ENCODE peak calls at places on chromosomes 6 and 20, in four cellular contexts. H, P, N and T are unnamed samples.

GRCh38 chr20:14706555-14706954 is 369.1 kb upstream of the FLRT3 start:
- DNase-seq in H (no peak), P (no peak), N (no peak), T (no peak)

GRCh38 chr6:24431045-24431451 is 28.3 kb downstream of the MRS2 start:
- DNase-seq in H (no peak), P (peak), N (peak), T (peak)

GRCh38 chr6:32983964-32984638 is 15.7 kb downstream of the BRD2 start:
- DNase-seq in H (no peak), P (no peak), N (no peak), T (no peak)

GRCh38 chr6:87918461-87918941 is 129.1 kb upstream of the SPACA1 start:
- DNase-seq in H (no peak), P (no peak), N (no peak), T (no peak)

GRCh38 chr20:19961298-19961697 is 55.9 kb upstream of the NAA20 start:
- DNase-seq in H (no peak), P (no peak), N (no peak), T (no peak)

GRCh38 chr6:24513602-24514001 is 18.8 kb downstream of the ALDH5A1 start:
- DNase-seq in H (no peak), P (no peak), N (no peak), T (no peak)

GRCh38 chr6:118719351-118720124 is 68.1 kb upstream of the CEP85L start:
- DNase-seq in H (no peak), P (no peak), N (no peak), T (no peak)

GRCh38 chr6:87588756-87589407 is 905 bp downstream of the RARS2 start:
- DNase-seq in H (no peak), P (peak), N (no peak), T (peak)

GRCh38 chr20:35648836-35649235 is 15.9 kb downstream of the CPNE1 start:
- DNase-seq in H (no peak), P (peak), N (peak), T (peak)

GRCh38 chr20:9886227-9886626 is 47.4 kb upstream of the PAK5 start:
- DNase-seq in H (no peak), P (no peak), N (no peak), T (peak)

GRCh38 chr6:156167289-156168076 is 609.7 kb upstream of the ARID1B start:
- DNase-seq in H (no peak), P (peak), N (peak), T (no peak)

GRCh38 chr6:99219788-99220187 is 129.7 kb downstream of the FAXC start:
- DNase-seq in H (no peak), P (no peak), N (no peak), T (no peak)

GRCh38 chr6:39059496-39060310 is 11.1 kb downstream of the GLP1R start:
- DNase-seq in H (no peak), P (no peak), N (no peak), T (peak)

GRCh38 chr20:46784450-46785127 is 75.1 kb downstream of the SLC2A10 start:
- DNase-seq in H (no peak), P (peak), N (no peak), T (peak)

GRCh38 chr20:49186535-49187329 is 1.4 kb downstream of the STAU1 start:
- DNase-seq in H (no peak), P (peak), N (peak), T (peak)

GRCh38 chr20:6665621-6666345 is 101.7 kb upstream of the BMP2 start:
- DNase-seq in H (no peak), P (peak), N (no peak), T (no peak)

GRCh38 chr20:34362502-34363061 is 491 bp upstream of the ITCH start:
- DNase-seq in H (no peak), P (no peak), N (no peak), T (no peak)
- H3K4me3 ChIP-seq in H (peak), P (peak), N (peak), T (peak)

GRCh38 chr20:36666181-36666740 is 20.3 kb upstream of the SLA2 start:
- DNase-seq in H (no peak), P (peak), N (peak), T (peak)
- TF ChIP-seq CTCF in H (no peak), P (peak), N (peak), T (no peak)

DNA sequence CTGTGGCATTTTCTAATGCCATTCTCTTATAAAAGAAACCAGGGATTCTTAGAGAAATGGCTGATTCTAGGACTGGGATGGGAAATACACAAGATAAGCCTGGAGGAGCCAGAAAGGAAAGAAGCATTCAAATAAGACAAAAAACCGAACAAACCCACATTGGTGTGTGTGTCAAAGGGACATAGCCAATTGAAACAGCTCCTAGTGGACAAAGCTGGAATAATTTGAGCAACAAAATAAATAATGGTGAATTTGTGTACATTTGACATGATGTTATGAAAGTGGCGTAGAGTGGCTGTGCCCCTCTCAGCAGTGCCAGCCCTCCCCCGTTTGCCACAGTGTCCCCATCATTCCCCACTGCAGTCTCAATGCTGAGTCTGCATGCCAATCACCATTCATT is 55.5 kb downstream of the B3GAT2 start:
- DNase-seq in H (no peak), P (no peak), N (no peak), T (peak)
- H3K4me3 ChIP-seq in H (no peak), P (no peak), N (no peak), T (no peak)

GRCh38 chr6:116218172-116218633 is 35.7 kb downstream of the TSPYL4 start:
- DNase-seq in H (no peak), P (peak), N (peak), T (peak)
- TF ChIP-seq CTCF in H (no peak), P (peak), N (peak), T (peak)

DNA sequence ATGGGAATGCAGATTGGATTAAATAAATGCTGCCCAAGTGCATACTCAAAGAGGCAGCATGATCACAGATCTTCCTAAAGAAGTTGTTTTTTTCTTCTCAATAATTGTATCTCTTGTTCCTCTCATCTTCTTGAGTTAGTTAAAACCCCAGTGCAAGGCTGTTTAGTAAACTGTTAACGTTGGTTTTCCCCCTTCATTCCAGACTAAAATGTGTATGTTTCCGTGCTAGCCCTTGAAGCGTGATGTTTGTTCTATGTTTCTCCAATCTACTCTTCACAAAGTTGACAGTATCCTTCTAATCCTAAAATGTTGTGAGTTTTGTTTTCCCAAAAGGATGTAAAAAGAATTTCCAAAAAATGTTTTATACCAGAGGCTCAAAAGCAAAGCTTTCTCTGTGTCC is 15.6 kb downstream of the CYP24A1 start:
- DNase-seq in H (no peak), P (no peak), N (no peak), T (no peak)
- H3K4me3 ChIP-seq in H (no peak), P (no peak), N (no peak), T (no peak)

DNA sequence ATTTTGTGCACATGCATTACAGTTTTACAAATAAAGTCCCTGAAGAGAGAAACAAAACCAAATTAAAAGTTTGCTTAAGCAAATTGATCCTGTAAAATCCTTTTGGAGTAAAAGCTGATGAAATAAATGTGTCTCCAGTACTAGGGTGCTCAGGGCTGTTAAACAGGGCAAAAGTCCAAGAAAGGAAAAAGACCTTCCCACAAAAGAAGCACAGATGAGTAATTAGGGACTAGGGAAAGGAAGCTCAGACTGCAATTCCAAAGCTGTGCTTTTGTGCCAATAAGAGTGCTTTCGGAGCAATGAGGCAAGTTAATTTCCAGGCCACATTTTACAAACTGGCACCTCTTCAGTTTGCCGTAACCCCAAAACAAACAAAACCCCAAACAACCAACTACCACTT is 10.4 kb upstream of the RNF182 start:
- DNase-seq in H (no peak), P (peak), N (no peak), T (peak)
- TF ChIP-seq CTCF in H (no peak), P (no peak), N (no peak), T (no peak)

DNA sequence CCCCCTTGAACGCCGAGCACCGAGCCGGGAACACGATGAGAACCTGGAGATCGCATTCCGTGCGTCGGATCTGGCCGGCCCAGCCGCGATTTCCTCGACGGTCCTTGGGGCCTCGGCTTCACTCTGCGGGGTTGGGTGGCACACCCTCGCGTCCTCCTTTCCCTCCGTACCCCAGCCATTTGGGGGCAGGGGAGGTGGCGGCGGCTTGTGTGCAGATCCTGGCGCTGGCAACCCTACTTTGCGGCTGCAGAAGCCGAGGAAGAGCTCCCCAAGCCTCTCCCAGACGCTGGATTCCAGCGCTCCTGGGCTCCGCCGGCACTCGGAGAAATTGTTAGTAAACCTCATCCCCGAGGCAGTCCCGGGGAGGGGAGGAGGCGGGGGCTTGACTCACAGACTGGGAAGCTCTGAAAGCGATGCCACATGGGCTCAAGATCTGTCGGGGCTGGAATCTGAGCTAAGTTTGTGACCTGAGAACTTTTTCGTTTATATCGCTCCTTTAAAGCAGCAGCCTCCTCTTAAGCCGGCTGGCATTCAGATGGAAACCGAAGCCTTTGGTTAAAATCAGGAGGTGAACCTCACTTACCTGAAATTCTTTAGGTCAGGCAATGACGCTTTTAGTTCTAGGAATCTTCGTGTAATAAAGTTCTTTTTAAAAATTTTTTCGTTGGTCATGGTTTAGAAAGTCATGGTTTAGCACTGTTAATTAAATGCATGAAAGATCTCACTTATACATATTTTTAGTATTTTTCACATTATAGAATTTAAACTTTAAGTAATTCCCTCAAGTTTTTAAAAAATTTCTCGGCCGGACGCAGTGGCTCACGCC is 850 bp downstream of the DSE start:
- DNase-seq in H (peak), P (peak), N (peak), T (peak)
- H3K4me3 ChIP-seq in H (peak), P (peak), N (peak), T (peak)

DNA sequence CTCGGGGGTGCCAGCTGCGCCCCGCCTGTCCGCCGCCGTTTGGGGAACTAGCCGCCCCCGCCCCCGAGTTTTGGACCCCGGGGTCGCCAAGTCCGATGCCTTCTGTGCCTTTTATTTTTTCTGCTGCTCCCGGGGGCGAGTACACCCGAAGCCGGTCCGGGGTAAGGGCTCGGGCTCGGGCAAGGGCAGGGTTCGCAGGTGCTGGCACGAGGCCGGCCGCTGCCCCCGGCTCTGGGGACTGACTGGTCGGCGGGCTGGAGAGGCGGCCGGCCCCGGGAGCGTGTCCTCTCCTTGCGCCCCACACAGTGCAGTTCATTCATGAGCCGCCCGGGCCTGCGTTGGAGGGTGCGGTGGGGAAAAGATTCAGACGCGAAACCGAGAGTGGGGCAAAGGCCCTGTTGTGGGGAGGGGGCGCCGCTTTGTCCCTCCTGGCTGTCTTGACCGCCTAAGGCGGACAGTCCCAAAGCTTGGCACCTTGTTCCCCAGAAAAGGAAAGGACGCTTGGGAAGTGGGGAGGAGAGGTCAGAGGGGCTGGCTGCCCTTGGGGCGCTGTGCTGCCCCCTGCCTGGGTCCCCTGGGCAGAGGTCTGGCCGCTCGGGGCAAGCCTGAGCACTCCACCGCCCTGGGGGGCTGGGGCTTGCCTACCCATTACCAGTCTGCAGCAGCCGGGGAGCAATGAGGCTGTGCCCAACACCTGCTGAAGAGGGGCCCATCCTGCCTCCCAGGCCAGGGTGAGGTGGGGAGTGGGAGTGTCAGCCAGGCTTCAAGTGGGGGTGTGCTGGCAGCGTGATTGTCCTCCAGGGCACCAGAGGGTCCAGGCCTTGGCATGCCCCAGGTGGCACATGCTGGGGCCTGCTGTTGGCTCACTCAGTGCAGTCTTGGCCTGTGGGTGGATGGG is 915 bp downstream of the TMEM63B start:
- DNase-seq in H (peak), P (no peak), N (peak), T (peak)
- TF ChIP-seq CTCF in H (peak), P (no peak), N (no peak), T (no peak)

GRCh38 chr6:132764370-132764769 is 6.7 kb upstream of the VNN2 start:
- DNase-seq in H (peak), P (peak), N (peak), T (peak)

GRCh38 chr6:132758689-132759088 is 985 bp upstream of the VNN2 start:
- DNase-seq in H (no peak), P (no peak), N (no peak), T (no peak)

GRCh38 chr6:132763269-132763668 is 5.6 kb upstream of the VNN2 start:
- DNase-seq in H (no peak), P (no peak), N (no peak), T (no peak)

GRCh38 chr6:132765560-132765959 is 7.9 kb upstream of the VNN2 start:
- DNase-seq in H (no peak), P (no peak), N (no peak), T (no peak)

GRCh38 chr6:132760256-132760655 is 2.6 kb upstream of the VNN2 start:
- DNase-seq in H (no peak), P (no peak), N (no peak), T (no peak)
- H3K4me3 ChIP-seq in H (no peak), P (no peak), N (no peak), T (no peak)

DNA sequence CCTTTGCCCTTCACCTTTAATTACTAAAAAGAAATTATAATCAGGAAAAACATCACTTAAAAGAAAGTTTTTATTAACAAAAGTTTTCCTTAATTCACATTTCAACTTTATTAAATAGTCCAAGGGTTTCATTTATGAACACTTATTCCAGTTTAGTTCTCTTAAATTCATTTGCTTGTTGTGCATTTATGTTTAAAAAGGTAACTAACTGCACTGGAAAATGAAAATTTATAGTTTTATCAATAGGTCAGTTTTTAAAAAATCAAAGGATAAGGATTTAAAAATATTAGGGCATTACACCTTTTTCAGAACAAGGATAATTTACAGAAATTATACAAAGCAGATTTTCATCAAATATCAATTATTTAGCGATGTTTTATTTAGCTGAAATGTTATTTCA is 958 bp upstream of the ATP5F1E start:
- DNase-seq in H (no peak), P (no peak), N (no peak), T (no peak)
- TF ChIP-seq CTCF in H (no peak), P (no peak), N (no peak), T (no peak)